ENCODE peak calls at places on chromosome 2, in six cellular contexts. P is A673, R is body of pancreas, B is AG09309, X is colonic mucosa, I is cardiac fibroblast. D is an unnamed sample.

GRCh38 chr2:177328056-177328455 is 63.5 kb upstream of the NFE2L2 start:
- DNase-seq in X (no peak), R (no peak), B (no peak), I (no peak), P (no peak), D (no peak)

GRCh38 chr2:239285071-239285931 is 115.5 kb downstream of the HDAC4 start:
- DNase-seq in I (no peak), R (peak), X (no peak), P (no peak), B (no peak), D (no peak)

GRCh38 chr2:163859951-163860350 is 124.1 kb upstream of the FIGN start:
- DNase-seq in X (no peak), P (no peak), I (no peak), R (no peak), B (no peak), D (no peak)

GRCh38 chr2:240189686-240190085 is 49.2 kb upstream of the OTOS start:
- DNase-seq in B (no peak), X (no peak), I (no peak), R (no peak), P (no peak), D (no peak)

GRCh38 chr2:88199912-88200682 is 30.0 kb downstream of the THNSL2 start:
- DNase-seq in R (peak), I (peak), X (no peak), B (no peak), P (no peak), D (no peak)

GRCh38 chr2:237269121-237269875 is 144.7 kb downstream of the COL6A3 start:
- DNase-seq in R (no peak), B (no peak), X (no peak), P (no peak), I (no peak), D (no peak)

GRCh38 chr2:229952256-229952835 is 30.0 kb downstream of the FBXO36 start:
- DNase-seq in X (no peak), P (no peak), R (no peak), B (no peak), I (no peak), D (no peak)

GRCh38 chr2:209579236-209579749 is 155.4 kb downstream of the MAP2 start:
- DNase-seq in B (no peak), X (no peak), R (no peak), P (peak), I (peak), D (no peak)

GRCh38 chr2:224038049-224038829 is 847 bp downstream of the SERPINE2 start:
- DNase-seq in I (peak), X (peak), R (peak), B (no peak), P (peak), D (no peak)

GRCh38 chr2:164974221-164974620 is 18.9 kb upstream of the SLC38A11 start:
- DNase-seq in B (no peak), P (peak), I (no peak), X (no peak), R (no peak), D (no peak)

GRCh38 chr2:74481961-74482800 is 617 bp downstream of the CCDC142 start:
- DNase-seq in B (no peak), X (no peak), P (no peak), I (peak), R (peak), D (no peak)

GRCh38 chr2:241748468-241749256 is 14.2 kb downstream of the D2HGDH start:
- DNase-seq in I (no peak), P (no peak), X (no peak), B (no peak), R (no peak), D (no peak)

GRCh38 chr2:219184116-219184515 is 6.0 kb downstream of the RETREG2 start:
- DNase-seq in B (no peak), X (peak), P (no peak), I (no peak), R (peak), D (no peak)

GRCh38 chr2:237465515-237466227 is 21.4 kb upstream of the MLPH start:
- DNase-seq in X (no peak), P (no peak), B (peak), R (no peak), I (peak), D (no peak)

GRCh38 chr2:68366083-68366560 is 1.0 kb downstream of the PLEK start:
- DNase-seq in X (no peak), I (no peak), B (no peak), P (no peak), R (no peak), D (no peak)

GRCh38 chr2:236932711-236933300 is 152.9 kb upstream of the COPS8 start:
- DNase-seq in B (no peak), P (no peak), X (peak), R (no peak), I (no peak), D (peak)

GRCh38 chr2:149087751-149088150 is 49.3 kb downstream of the LYPD6B start:
- DNase-seq in P (no peak), B (no peak), I (no peak), X (no peak), R (no peak), D (no peak)

GRCh38 chr2:114546511-114546910 is 104.1 kb downstream of the DPP10 start:
- DNase-seq in B (no peak), P (no peak), R (no peak), I (no peak), X (no peak), D (no peak)

GRCh38 chr2:22449676-22450075 is 935.3 kb upstream of the KLHL29 start:
- DNase-seq in R (no peak), B (no peak), X (no peak), P (no peak), I (no peak), D (no peak)

GRCh38 chr2:69734858-69735574 is 6.9 kb upstream of the ANXA4 start:
- DNase-seq in B (no peak), I (no peak), X (no peak), R (no peak), P (no peak), D (no peak)

GRCh38 chr2:233822781-233823730 is 31.3 kb downstream of the HJURP start:
- DNase-seq in P (no peak), R (no peak), X (no peak), B (no peak), I (no peak), D (no peak)

GRCh38 chr2:230738391-230738811 is 25.8 kb downstream of the CAB39 start:
- DNase-seq in R (no peak), B (no peak), I (peak), P (no peak), X (no peak), D (no peak)

GRCh38 chr2:1305357-1305756 is 107.9 kb upstream of the TPO start:
- DNase-seq in B (no peak), X (no peak), R (no peak), P (no peak), I (no peak), D (no peak)

GRCh38 chr2:53087282-53087882 is 680.2 kb upstream of the CHAC2 start:
- DNase-seq in I (peak), R (no peak), X (no peak), B (no peak), P (no peak), D (no peak)

GRCh38 chr2:65053199-65053598 is 3.0 kb upstream of the CEP68 start:
- DNase-seq in X (no peak), B (no peak), R (no peak), I (no peak), P (no peak), D (no peak)

GRCh38 chr2:178143481-178143880 is 31.2 kb downstream of the RBM45 start:
- DNase-seq in B (no peak), P (no peak), X (no peak), R (no peak), I (no peak), D (no peak)

GRCh38 chr2:180048256-180048655 is 41.2 kb upstream of the CWC22 start:
- DNase-seq in X (no peak), R (no peak), B (no peak), P (no peak), I (peak), D (no peak)

GRCh38 chr2:28904802-28905499 is 10.5 kb downstream of the WDR43 start:
- DNase-seq in I (no peak), X (no peak), P (no peak), R (no peak), B (no peak), D (no peak)

GRCh38 chr2:221844187-221844586 is 272.1 kb upstream of the EPHA4 start:
- DNase-seq in B (no peak), X (no peak), R (no peak), I (no peak), P (peak), D (no peak)

GRCh38 chr2:66440011-66440542 is 5.2 kb downstream of the MEIS1 start:
- DNase-seq in P (peak), I (peak), X (no peak), R (no peak), B (no peak), D (no peak)

GRCh38 chr2:201949036-201950012 is 84.3 kb upstream of the FZD7 start:
- DNase-seq in R (no peak), X (no peak), B (no peak), P (no peak), I (no peak), D (no peak)

GRCh38 chr2:30298302-30298701 is 67.0 kb downstream of the LBH start:
- DNase-seq in B (no peak), R (no peak), P (no peak), I (no peak), X (no peak), D (no peak)

GRCh38 chr2:186486651-186487647 is 889 bp downstream of the ZC3H15 start:
- DNase-seq in X (no peak), P (peak), B (no peak), I (peak), R (no peak), D (no peak)

GRCh38 chr2:176516051-176516601 is 246.9 kb downstream of the MTX2 start:
- DNase-seq in B (no peak), R (no peak), X (no peak), P (no peak), I (no peak), D (no peak)

GRCh38 chr2:200471324-200471848 is 38.5 kb downstream of the KCTD18 start:
- DNase-seq in I (peak), X (no peak), B (no peak), P (peak), R (no peak), D (no peak)

GRCh38 chr2:114368705-114369104 is 73.7 kb upstream of the DPP10 start:
- DNase-seq in B (no peak), X (no peak), I (no peak), R (no peak), P (no peak), D (no peak)

GRCh38 chr2:195118276-195118675 is 538.8 kb upstream of the SLC39A10 start:
- DNase-seq in B (no peak), X (no peak), P (no peak), R (no peak), I (no peak), D (no peak)

GRCh38 chr2:147490612-147491261 is 354.1 kb upstream of the ACVR2A start:
- DNase-seq in P (peak), I (no peak), X (no peak), B (no peak), R (no peak), D (no peak)

GRCh38 chr2:173986805-173987204 is 21.6 kb upstream of the SP3 start:
- DNase-seq in X (no peak), R (no peak), P (no peak), I (peak), B (no peak), D (no peak)

GRCh38 chr2:173991857-173992588 is 26.9 kb upstream of the SP3 start:
- DNase-seq in R (peak), B (no peak), P (no peak), X (peak), I (peak), D (no peak)

GRCh38 chr2:173989160-173989885 is 24.1 kb upstream of the SP3 start:
- DNase-seq in I (no peak), P (no peak), R (no peak), X (no peak), B (no peak), D (no peak)

GRCh38 chr2:173989886-173990744 is 24.9 kb upstream of the SP3 start:
- DNase-seq in R (no peak), B (no peak), I (peak), P (no peak), X (no peak), D (no peak)

DNA sequence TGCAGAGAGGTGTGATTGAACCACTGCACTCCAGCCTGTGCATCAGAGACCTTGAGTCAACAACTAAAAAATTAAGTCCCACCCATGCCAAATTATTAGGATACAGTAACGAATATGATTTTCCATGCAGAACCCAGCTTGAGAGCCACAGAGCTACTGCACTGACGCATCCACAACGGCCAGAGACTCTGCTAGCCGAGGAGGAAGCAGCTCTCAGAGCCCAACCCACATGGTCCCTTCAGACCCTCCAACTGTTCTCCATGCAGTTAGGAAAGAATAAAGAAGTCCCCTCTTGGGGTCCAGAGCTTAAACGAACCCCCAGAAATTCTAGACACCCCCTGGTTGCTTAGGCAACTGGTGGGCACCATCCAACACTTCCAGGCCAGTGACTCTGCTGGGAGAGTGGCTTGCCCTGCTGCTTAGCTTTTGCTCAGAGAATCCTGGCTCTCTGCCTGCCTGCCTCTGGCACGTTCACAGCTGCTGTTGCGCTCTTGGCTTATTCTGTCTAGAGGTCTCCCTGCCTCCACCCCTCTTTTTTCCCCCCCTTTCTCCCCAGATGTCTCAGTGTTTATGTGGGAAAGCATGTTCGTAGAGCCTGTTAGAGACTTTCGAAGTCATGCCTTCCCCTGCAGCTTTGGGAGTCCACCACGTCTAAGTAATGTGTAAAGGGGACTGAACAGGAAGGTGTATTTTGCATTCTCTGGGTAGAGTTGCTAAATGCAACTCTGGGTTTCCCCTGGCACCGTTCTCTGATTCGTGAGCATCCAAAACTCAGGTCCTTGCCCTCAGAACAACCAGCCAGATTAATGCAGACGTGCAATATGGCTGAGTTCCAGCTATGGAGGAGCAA is 26.0 kb upstream of the SP3 start:
- DNase-seq in R (peak), I (peak), B (no peak), X (peak), P (no peak), D (peak)
- H3K4me3 ChIP-seq in R (no peak), I (no peak), B (no peak), X (no peak), P (no peak), D (no peak)

DNA sequence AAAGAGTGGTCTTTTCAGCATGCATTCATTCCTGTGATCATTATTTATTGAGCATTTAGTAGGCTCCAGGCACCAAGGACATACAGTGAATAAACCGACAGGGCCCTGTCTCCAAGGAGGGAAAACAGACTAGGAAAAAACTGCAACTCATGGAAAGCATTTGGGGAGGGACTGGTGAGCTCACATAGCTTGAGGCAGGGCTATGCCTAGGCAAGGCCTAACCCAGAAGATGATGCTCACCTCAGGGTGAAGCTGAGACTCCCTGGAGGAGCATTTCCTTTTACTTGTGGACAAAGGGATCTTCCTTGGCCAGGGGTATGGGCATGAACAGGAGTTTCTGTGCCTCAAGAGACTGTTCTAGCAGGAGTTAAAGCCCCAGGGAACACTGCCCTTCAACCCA is 3.9 kb downstream of the CXCR1 start:
- DNase-seq in B (no peak), R (no peak), P (no peak), I (no peak), X (no peak), D (no peak)
- H3K4me3 ChIP-seq in B (no peak), R (no peak), P (no peak), I (no peak), X (no peak), D (no peak)

GRCh38 chr2:47566207-47566858 is 163.4 kb downstream of the MSH2 start:
- DNase-seq in B (no peak), X (no peak), P (no peak), R (no peak), I (no peak), D (no peak)

GRCh38 chr2:47564129-47564528 is 161.2 kb downstream of the MSH2 start:
- DNase-seq in P (no peak), R (no peak), I (no peak), B (no peak), X (no peak), D (no peak)

GRCh38 chr2:47572136-47572535 is 169.2 kb downstream of the MSH2 start:
- DNase-seq in P (no peak), B (no peak), R (no peak), X (no peak), I (no peak), D (no peak)

GRCh38 chr2:47568164-47568861 is 165.4 kb downstream of the MSH2 start:
- DNase-seq in I (no peak), B (no peak), X (no peak), R (no peak), P (no peak), D (no peak)

DNA sequence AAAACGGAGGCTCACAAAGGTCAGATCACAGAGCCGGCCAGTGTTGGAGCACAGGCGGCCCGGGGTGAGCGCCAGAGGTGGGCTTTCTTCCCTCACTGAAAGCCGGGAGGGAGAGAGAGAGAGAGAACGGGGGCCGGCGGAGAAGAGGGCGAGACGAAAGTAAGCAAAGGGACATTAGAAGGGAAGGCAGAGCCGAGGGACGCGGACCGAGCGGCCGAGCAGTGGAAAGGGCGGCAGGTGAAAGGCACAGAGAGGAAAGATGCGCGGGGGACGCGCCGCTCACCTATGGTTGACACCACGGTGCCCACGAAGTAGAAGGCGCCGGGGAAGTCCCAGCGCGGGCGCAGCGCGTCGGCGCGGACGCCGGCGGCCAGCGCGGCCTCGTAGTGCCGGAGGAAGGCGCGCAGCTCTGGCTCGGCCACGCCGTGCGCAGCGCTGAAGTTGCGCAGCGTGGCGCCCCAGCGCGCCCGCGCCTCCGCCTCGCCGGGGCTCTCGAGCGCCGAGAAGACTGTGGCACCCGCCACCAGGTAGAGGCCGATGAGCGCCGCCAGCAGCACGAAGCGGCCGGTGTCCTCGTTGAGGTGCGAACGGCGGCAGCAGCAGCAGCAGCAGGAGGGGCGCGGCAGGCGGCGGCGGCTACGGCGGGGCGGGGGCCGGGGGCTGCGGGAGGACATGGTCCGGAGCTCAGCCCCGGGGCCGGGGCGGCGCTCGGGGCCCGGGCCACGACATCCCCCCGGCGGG is 166.9 kb downstream of the MSH2 start:
- DNase-seq in X (no peak), B (no peak), I (peak), P (peak), R (no peak), D (no peak)
- H3K4me3 ChIP-seq in X (no peak), B (no peak), I (peak), P (peak), R (no peak), D (no peak)

GRCh38 chr2:27735263-27735904 is 36.1 kb upstream of the MRPL33 start:
- DNase-seq in R (peak), P (peak), B (no peak), X (peak), I (peak), D (no peak)
- H3K4me3 ChIP-seq in R (no peak), P (peak), B (peak), X (peak), I (peak), D (peak)

GRCh38 chr2:127660291-127660578 is 14.3 kb downstream of the GPR17 start:
- DNase-seq in P (no peak), R (no peak), X (no peak), I (no peak), B (no peak), D (no peak)
- H3K4me3 ChIP-seq in P (no peak), R (no peak), X (no peak), I (no peak), B (no peak), D (no peak)

GRCh38 chr2:190359896-190360376 is 16.5 kb downstream of the INPP1 start:
- DNase-seq in X (peak), P (no peak), R (peak), I (peak), B (no peak), D (no peak)
- H3K4me3 ChIP-seq in X (peak), P (no peak), R (no peak), I (peak), B (peak), D (peak)

GRCh38 chr2:6770006-6770405 is 95.7 kb downstream of the CMPK2 start:
- DNase-seq in I (no peak), R (no peak), B (no peak), X (no peak), P (no peak), D (no peak)

GRCh38 chr2:6771539-6772365 is 94.0 kb downstream of the CMPK2 start:
- DNase-seq in B (no peak), P (no peak), R (no peak), I (no peak), X (no peak), D (no peak)

GRCh38 chr2:6773694-6774044 is 92.0 kb downstream of the CMPK2 start:
- DNase-seq in X (no peak), I (no peak), R (no peak), P (no peak), B (no peak), D (no peak)

GRCh38 chr2:6773007-6773693 is 92.6 kb downstream of the CMPK2 start:
- DNase-seq in X (peak), I (peak), B (no peak), R (peak), P (peak), D (no peak)

GRCh38 chr2:6772366-6772710 is 93.4 kb downstream of the CMPK2 start:
- DNase-seq in R (no peak), P (peak), B (no peak), X (no peak), I (no peak), D (no peak)
- H3K4me3 ChIP-seq in R (no peak), P (no peak), B (no peak), X (no peak), I (no peak), D (no peak)

DNA sequence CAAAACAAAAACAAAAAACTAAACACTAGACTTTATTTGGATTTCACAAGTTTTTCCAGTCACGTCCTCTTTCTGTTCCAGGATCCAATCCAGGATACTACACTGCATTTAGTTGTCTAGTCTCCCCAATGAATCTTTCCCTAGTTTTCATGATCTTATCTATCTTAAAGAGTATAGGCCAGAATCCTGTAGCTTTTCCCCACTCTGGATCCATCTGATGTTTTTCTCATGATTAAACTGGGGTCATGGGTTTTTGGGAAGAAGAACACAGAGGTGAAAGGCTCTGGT is 178.8 kb upstream of the RASGRP3 start:
- DNase-seq in I (no peak), B (no peak), P (no peak), R (no peak), X (no peak), D (no peak)
- H3K4me3 ChIP-seq in I (no peak), B (no peak), P (no peak), R (no peak), X (no peak), D (no peak)

GRCh38 chr2:15803987-15804619 is 136.2 kb upstream of the MYCN start:
- DNase-seq in B (no peak), X (no peak), R (no peak), I (no peak), P (no peak), D (no peak)
- H3K4me3 ChIP-seq in B (no peak), X (no peak), R (no peak), I (no peak), P (no peak), D (no peak)